ENCODE peak calls at places on chromosomes 4 and X, in seven cellular contexts. One of them, this sample, is unnamed.
A peak's percentile ranks its signal among the peaks of the same experiment; 100 is the strongest.

GRCh38 chr4:82799006-82799881 is 648 bp upstream of the SCD5 start:
- DNase-seq in HepG2: no peak
- DNase-seq in K562: no peak
- DNase-seq in A549: no peak
- DNase-seq in ovary: no peak
- DNase-seq in tibial nerve: no peak
- DNase-seq in upper lobe of left lung: no peak
- DNase-seq in this sample: no peak

GRCh38 chr4:80125252-80126177 is 52.5 kb upstream of the ANTXR2 start:
- DNase-seq in HepG2: no peak
- DNase-seq in A549: peak; percentile 13
- DNase-seq in upper lobe of left lung: no peak
- DNase-seq in K562: peak; percentile 76
- DNase-seq in tibial nerve: no peak
- DNase-seq in ovary: no peak
- DNase-seq in this sample: no peak

GRCh38 chrX:119790977-119791436 is 423 bp downstream of the RPL39 start:
- DNase-seq in ovary: no peak
- DNase-seq in A549: peak; percentile 45
- DNase-seq in HepG2: peak; percentile 30
- DNase-seq in upper lobe of left lung: peak; percentile 30
- DNase-seq in K562: peak; percentile 67
- DNase-seq in tibial nerve: no peak
- DNase-seq in this sample: no peak

GRCh38 chr4:165813606-165814005 is 59.4 kb upstream of the TLL1 start:
- DNase-seq in K562: no peak
- DNase-seq in ovary: no peak
- DNase-seq in tibial nerve: no peak
- DNase-seq in upper lobe of left lung: no peak
- DNase-seq in HepG2: no peak
- DNase-seq in A549: no peak
- DNase-seq in this sample: no peak

GRCh38 chr4:118968006-118968405 is 79.4 kb downstream of the SYNPO2 start:
- DNase-seq in HepG2: no peak
- DNase-seq in ovary: peak; percentile 50
- DNase-seq in A549: no peak
- DNase-seq in tibial nerve: peak; percentile 55
- DNase-seq in K562: no peak
- DNase-seq in upper lobe of left lung: peak; percentile 88
- DNase-seq in this sample: peak; percentile 92

GRCh38 chr4:113628711-113629110 is 132.8 kb downstream of the CAMK2D start:
- DNase-seq in A549: no peak
- DNase-seq in ovary: no peak
- DNase-seq in HepG2: no peak
- DNase-seq in K562: no peak
- DNase-seq in upper lobe of left lung: no peak
- DNase-seq in tibial nerve: no peak
- DNase-seq in this sample: no peak

GRCh38 chr4:24174622-24175021 is 284.8 kb upstream of the PPARGC1A start:
- DNase-seq in A549: no peak
- DNase-seq in K562: no peak
- DNase-seq in upper lobe of left lung: no peak
- DNase-seq in tibial nerve: no peak
- DNase-seq in HepG2: no peak
- DNase-seq in ovary: no peak
- DNase-seq in this sample: no peak

GRCh38 chr4:31674313-31674947 is 954.3 kb downstream of the PCDH7 start:
- DNase-seq in HepG2: no peak
- DNase-seq in K562: no peak
- DNase-seq in upper lobe of left lung: no peak
- DNase-seq in tibial nerve: no peak
- DNase-seq in ovary: no peak
- DNase-seq in A549: no peak
- DNase-seq in this sample: no peak

GRCh38 chr4:117421706-117422105 is 336.3 kb upstream of the TRAM1L1 start:
- DNase-seq in K562: no peak
- DNase-seq in ovary: no peak
- DNase-seq in A549: no peak
- DNase-seq in tibial nerve: no peak
- DNase-seq in upper lobe of left lung: no peak
- DNase-seq in HepG2: no peak
- DNase-seq in this sample: no peak

GRCh38 chrX:107565005-107565404 is 63.3 kb upstream of the PRPS1 start:
- DNase-seq in HepG2: no peak
- DNase-seq in upper lobe of left lung: no peak
- DNase-seq in K562: no peak
- DNase-seq in ovary: no peak
- DNase-seq in A549: no peak
- DNase-seq in tibial nerve: no peak
- DNase-seq in this sample: no peak

GRCh38 chr4:152735302-152735917 is 44.1 kb downstream of the TIGD4 start:
- DNase-seq in ovary: no peak
- DNase-seq in K562: peak; percentile 10
- DNase-seq in tibial nerve: no peak
- DNase-seq in A549: peak; percentile 9
- DNase-seq in upper lobe of left lung: no peak
- DNase-seq in HepG2: no peak
- DNase-seq in this sample: no peak

GRCh38 chrX:13440166-13440565 is 120.3 kb upstream of the ATXN3L start:
- DNase-seq in HepG2: no peak
- DNase-seq in A549: no peak
- DNase-seq in K562: no peak
- DNase-seq in tibial nerve: no peak
- DNase-seq in ovary: no peak
- DNase-seq in upper lobe of left lung: no peak
- DNase-seq in this sample: no peak

GRCh38 chrX:75655627-75656026 is 129.4 kb downstream of the MAGEE2 start:
- DNase-seq in tibial nerve: no peak
- DNase-seq in HepG2: no peak
- DNase-seq in ovary: no peak
- DNase-seq in K562: no peak
- DNase-seq in A549: no peak
- DNase-seq in upper lobe of left lung: no peak
- DNase-seq in this sample: no peak

GRCh38 chrX:40095588-40096394 is 2.0 kb downstream of the BCOR start:
- DNase-seq in tibial nerve: no peak
- DNase-seq in ovary: peak; percentile 55
- DNase-seq in K562: peak; percentile 56
- DNase-seq in HepG2: no peak
- DNase-seq in upper lobe of left lung: no peak
- DNase-seq in A549: no peak
- DNase-seq in this sample: no peak

GRCh38 chrX:66731398-66731797 is 92.5 kb upstream of the EDA2R start:
- DNase-seq in ovary: no peak
- DNase-seq in upper lobe of left lung: no peak
- DNase-seq in K562: peak; percentile 26
- DNase-seq in HepG2: peak; percentile 12
- DNase-seq in tibial nerve: no peak
- DNase-seq in A549: peak; percentile 43
- DNase-seq in this sample: no peak

GRCh38 chrX:66728818-66729271 is 90.0 kb upstream of the EDA2R start:
- DNase-seq in HepG2: peak; percentile 6
- DNase-seq in A549: peak; percentile 74
- DNase-seq in tibial nerve: peak; percentile 15
- DNase-seq in ovary: peak; percentile 23
- DNase-seq in upper lobe of left lung: peak; percentile 41
- DNase-seq in K562: peak; percentile 72
- DNase-seq in this sample: no peak
- TF ChIP-seq EP300 in HepG2: no peak
- TF ChIP-seq EP300 in A549: no peak
- TF ChIP-seq EP300 in tibial nerve: no peak
- TF ChIP-seq EP300 in ovary: no peak
- TF ChIP-seq EP300 in upper lobe of left lung: no peak
- TF ChIP-seq EP300 in K562: no peak
- TF ChIP-seq EP300 in this sample: no peak

GRCh38 chr4:146453192-146453591 is 68.5 kb downstream of the SLC10A7 start:
- DNase-seq in tibial nerve: no peak
- DNase-seq in HepG2: no peak
- DNase-seq in ovary: no peak
- DNase-seq in upper lobe of left lung: no peak
- DNase-seq in A549: no peak
- DNase-seq in K562: no peak
- DNase-seq in this sample: no peak
- TF ChIP-seq EP300 in tibial nerve: no peak
- TF ChIP-seq EP300 in HepG2: no peak
- TF ChIP-seq EP300 in ovary: no peak
- TF ChIP-seq EP300 in upper lobe of left lung: no peak
- TF ChIP-seq EP300 in A549: no peak
- TF ChIP-seq EP300 in K562: no peak
- TF ChIP-seq EP300 in this sample: no peak

GRCh38 chr4:96390404-96390803 is 550.5 kb downstream of the PDHA2 start:
- DNase-seq in tibial nerve: no peak
- DNase-seq in ovary: no peak
- DNase-seq in HepG2: no peak
- DNase-seq in upper lobe of left lung: no peak
- DNase-seq in K562: no peak
- DNase-seq in A549: no peak
- DNase-seq in this sample: no peak
- TF ChIP-seq EP300 in tibial nerve: no peak
- TF ChIP-seq EP300 in ovary: no peak
- TF ChIP-seq EP300 in HepG2: no peak
- TF ChIP-seq EP300 in upper lobe of left lung: no peak
- TF ChIP-seq EP300 in K562: no peak
- TF ChIP-seq EP300 in A549: no peak
- TF ChIP-seq EP300 in this sample: no peak

GRCh38 chr4:159018062-159018629 is 84.7 kb upstream of the RAPGEF2 start:
- DNase-seq in ovary: no peak
- DNase-seq in HepG2: no peak
- DNase-seq in K562: peak; percentile 48
- DNase-seq in upper lobe of left lung: no peak
- DNase-seq in A549: no peak
- DNase-seq in tibial nerve: no peak
- DNase-seq in this sample: no peak

GRCh38 chr4:159014896-159015295 is 88.0 kb upstream of the RAPGEF2 start:
- DNase-seq in ovary: no peak
- DNase-seq in K562: no peak
- DNase-seq in HepG2: no peak
- DNase-seq in A549: no peak
- DNase-seq in upper lobe of left lung: no peak
- DNase-seq in tibial nerve: no peak
- DNase-seq in this sample: no peak

GRCh38 chr4:159017323-159018036 is 85.4 kb upstream of the RAPGEF2 start:
- DNase-seq in K562: no peak
- DNase-seq in upper lobe of left lung: no peak
- DNase-seq in HepG2: peak; percentile 7
- DNase-seq in tibial nerve: no peak
- DNase-seq in A549: no peak
- DNase-seq in ovary: no peak
- DNase-seq in this sample: no peak

GRCh38 chr4:159015862-159016261 is 87.0 kb upstream of the RAPGEF2 start:
- DNase-seq in HepG2: no peak
- DNase-seq in A549: no peak
- DNase-seq in upper lobe of left lung: no peak
- DNase-seq in tibial nerve: no peak
- DNase-seq in ovary: no peak
- DNase-seq in K562: peak; percentile 32
- DNase-seq in this sample: no peak

GRCh38 chr4:159016527-159017137 is 86.2 kb upstream of the RAPGEF2 start:
- DNase-seq in ovary: peak; percentile 34
- DNase-seq in K562: peak; percentile 70
- DNase-seq in tibial nerve: no peak
- DNase-seq in A549: no peak
- DNase-seq in upper lobe of left lung: no peak
- DNase-seq in HepG2: peak; percentile 53
- DNase-seq in this sample: no peak
- TF ChIP-seq EP300 in ovary: no peak
- TF ChIP-seq EP300 in K562: no peak
- TF ChIP-seq EP300 in tibial nerve: no peak
- TF ChIP-seq EP300 in A549: no peak
- TF ChIP-seq EP300 in upper lobe of left lung: no peak
- TF ChIP-seq EP300 in HepG2: no peak
- TF ChIP-seq EP300 in this sample: no peak

GRCh38 chr4:61461956-61462355 is 261.8 kb downstream of the ADGRL3 start:
- DNase-seq in tibial nerve: no peak
- DNase-seq in ovary: no peak
- DNase-seq in A549: no peak
- DNase-seq in upper lobe of left lung: no peak
- DNase-seq in HepG2: no peak
- DNase-seq in K562: no peak
- DNase-seq in this sample: no peak

GRCh38 chr4:61468091-61468720 is 268.1 kb downstream of the ADGRL3 start:
- DNase-seq in K562: no peak
- DNase-seq in HepG2: no peak
- DNase-seq in ovary: no peak
- DNase-seq in tibial nerve: no peak
- DNase-seq in upper lobe of left lung: no peak
- DNase-seq in A549: peak; percentile 1
- DNase-seq in this sample: no peak

GRCh38 chr4:61462451-61463326 is 262.6 kb downstream of the ADGRL3 start:
- DNase-seq in A549: peak; percentile 61
- DNase-seq in HepG2: peak; percentile 84
- DNase-seq in K562: no peak
- DNase-seq in upper lobe of left lung: no peak
- DNase-seq in tibial nerve: no peak
- DNase-seq in ovary: no peak
- DNase-seq in this sample: no peak
- TF ChIP-seq EP300 in A549: peak; percentile 40
- TF ChIP-seq EP300 in HepG2: peak; percentile 76
- TF ChIP-seq EP300 in K562: no peak
- TF ChIP-seq EP300 in upper lobe of left lung: no peak
- TF ChIP-seq EP300 in tibial nerve: no peak
- TF ChIP-seq EP300 in ovary: no peak
- TF ChIP-seq EP300 in this sample: no peak

DNA sequence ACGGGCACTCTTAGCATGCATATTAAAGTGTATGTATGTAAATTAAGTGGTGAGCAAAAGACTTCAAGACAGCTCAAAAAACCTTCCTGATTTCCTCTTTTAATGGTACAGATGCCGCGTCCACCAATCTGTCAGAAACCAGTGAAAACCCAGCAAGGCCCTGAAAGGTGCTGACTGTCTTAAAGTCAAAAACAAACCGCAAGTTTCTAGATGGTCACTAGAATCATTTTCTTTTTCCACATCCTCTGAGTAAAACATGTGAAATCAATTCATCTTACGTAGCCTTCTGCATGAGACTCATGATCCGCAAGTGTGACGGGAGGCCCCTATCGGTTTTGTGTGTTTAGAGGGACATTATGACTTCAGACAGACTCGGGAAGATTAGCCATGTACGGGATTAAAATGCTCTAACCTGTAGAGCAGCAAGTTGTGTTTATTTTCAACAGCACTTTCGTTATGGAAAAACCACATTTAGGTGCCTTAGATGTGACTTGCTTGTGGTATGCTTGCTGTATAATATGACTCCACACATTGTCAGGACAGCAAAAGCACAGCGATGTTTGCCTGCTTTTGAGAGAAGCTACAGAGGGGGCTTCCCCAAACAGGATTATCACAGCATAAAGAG is 88.2 kb upstream of the STS start:
- DNase-seq in upper lobe of left lung: no peak
- DNase-seq in A549: no peak
- DNase-seq in tibial nerve: no peak
- DNase-seq in K562: no peak
- DNase-seq in ovary: no peak
- DNase-seq in HepG2: no peak
- DNase-seq in this sample: no peak
- TF ChIP-seq EP300 in upper lobe of left lung: no peak
- TF ChIP-seq EP300 in A549: no peak
- TF ChIP-seq EP300 in tibial nerve: no peak
- TF ChIP-seq EP300 in K562: no peak
- TF ChIP-seq EP300 in ovary: no peak
- TF ChIP-seq EP300 in HepG2: no peak
- TF ChIP-seq EP300 in this sample: no peak

GRCh38 chrX:19743386-19743785 is 144.0 kb downstream of the SH3KBP1 start:
- DNase-seq in HepG2: no peak
- DNase-seq in upper lobe of left lung: no peak
- DNase-seq in tibial nerve: no peak
- DNase-seq in A549: no peak
- DNase-seq in ovary: no peak
- DNase-seq in K562: no peak
- DNase-seq in this sample: no peak
- TF ChIP-seq EP300 in HepG2: no peak
- TF ChIP-seq EP300 in upper lobe of left lung: no peak
- TF ChIP-seq EP300 in tibial nerve: no peak
- TF ChIP-seq EP300 in A549: no peak
- TF ChIP-seq EP300 in ovary: no peak
- TF ChIP-seq EP300 in K562: no peak
- TF ChIP-seq EP300 in this sample: no peak